ENCODE peak calls at places on chromosomes 16 and 17, in five cellular contexts. L, S, X, G and A are unnamed samples.

GRCh38 chr17:36742267-36743000 is 141.1 kb downstream of the MRM1 start:
- DNase-seq in L (peak), S (no peak), X (no peak), G (no peak), A (no peak)

GRCh38 chr16:87956169-87956770 is 5.0 kb downstream of the BANP start:
- DNase-seq in L (no peak), S (no peak), X (peak), G (peak), A (no peak)

GRCh38 chr17:9174779-9175574 is 153.7 kb downstream of the NTN1 start:
- DNase-seq in L (no peak), S (no peak), X (no peak), G (no peak), A (no peak)

GRCh38 chr16:49061315-49061714 is 220.3 kb downstream of the CBLN1 start:
- DNase-seq in L (no peak), S (no peak), X (no peak), G (no peak), A (no peak)

GRCh38 chr16:14424595-14424994 is 205.5 kb downstream of the PARN start:
- DNase-seq in L (no peak), S (no peak), X (no peak), G (no peak), A (no peak)

GRCh38 chr17:29590261-29590978 is 972 bp upstream of the GIT1 start:
- DNase-seq in L (peak), S (no peak), X (no peak), G (no peak), A (peak)

GRCh38 chr17:36088559-36089376 is 1.2 kb downstream of the CCL3 start:
- DNase-seq in L (no peak), S (no peak), X (no peak), G (no peak), A (no peak)

GRCh38 chr16:88077328-88078108 is 126.3 kb downstream of the BANP start:
- DNase-seq in L (no peak), S (no peak), X (no peak), G (no peak), A (no peak)

GRCh38 chr16:67389911-67390815 is 3.1 kb downstream of the TPPP3 start:
- DNase-seq in L (no peak), S (no peak), X (no peak), G (no peak), A (no peak)

GRCh38 chr17:13230350-13230900 is 212.6 kb upstream of the ELAC2 start:
- DNase-seq in L (no peak), S (no peak), X (no peak), G (no peak), A (no peak)

GRCh38 chr16:51982715-51983680 is 563.9 kb downstream of the TOX3 start:
- DNase-seq in L (peak), S (peak), X (peak), G (no peak), A (peak)

GRCh38 chr16:19304670-19305240 is 19.2 kb downstream of the CLEC19A start:
- DNase-seq in L (no peak), S (no peak), X (no peak), G (no peak), A (no peak)

GRCh38 chr17:45784293-45784582 is at the start of gene CRHR1:
- DNase-seq in L (peak), S (no peak), X (no peak), G (no peak), A (no peak)

GRCh38 chr16:86680661-86681439 is 102.5 kb downstream of the FOXL1 start:
- DNase-seq in L (no peak), S (no peak), X (no peak), G (no peak), A (no peak)

GRCh38 chr16:4393243-4393606 is 21.6 kb downstream of the VASN start:
- DNase-seq in L (no peak), S (no peak), X (no peak), G (no peak), A (no peak)

GRCh38 chr16:17325744-17326143 is 145.0 kb downstream of the XYLT1 start:
- DNase-seq in L (no peak), S (no peak), X (no peak), G (no peak), A (no peak)

GRCh38 chr16:12672986-12673385 is 130.7 kb downstream of the CPPED1 start:
- DNase-seq in L (no peak), S (no peak), X (no peak), G (no peak), A (no peak)

GRCh38 chr17:17696075-17696474 is 14.8 kb downstream of the RAI1 start:
- DNase-seq in L (no peak), S (no peak), X (no peak), G (no peak), A (no peak)

DNA sequence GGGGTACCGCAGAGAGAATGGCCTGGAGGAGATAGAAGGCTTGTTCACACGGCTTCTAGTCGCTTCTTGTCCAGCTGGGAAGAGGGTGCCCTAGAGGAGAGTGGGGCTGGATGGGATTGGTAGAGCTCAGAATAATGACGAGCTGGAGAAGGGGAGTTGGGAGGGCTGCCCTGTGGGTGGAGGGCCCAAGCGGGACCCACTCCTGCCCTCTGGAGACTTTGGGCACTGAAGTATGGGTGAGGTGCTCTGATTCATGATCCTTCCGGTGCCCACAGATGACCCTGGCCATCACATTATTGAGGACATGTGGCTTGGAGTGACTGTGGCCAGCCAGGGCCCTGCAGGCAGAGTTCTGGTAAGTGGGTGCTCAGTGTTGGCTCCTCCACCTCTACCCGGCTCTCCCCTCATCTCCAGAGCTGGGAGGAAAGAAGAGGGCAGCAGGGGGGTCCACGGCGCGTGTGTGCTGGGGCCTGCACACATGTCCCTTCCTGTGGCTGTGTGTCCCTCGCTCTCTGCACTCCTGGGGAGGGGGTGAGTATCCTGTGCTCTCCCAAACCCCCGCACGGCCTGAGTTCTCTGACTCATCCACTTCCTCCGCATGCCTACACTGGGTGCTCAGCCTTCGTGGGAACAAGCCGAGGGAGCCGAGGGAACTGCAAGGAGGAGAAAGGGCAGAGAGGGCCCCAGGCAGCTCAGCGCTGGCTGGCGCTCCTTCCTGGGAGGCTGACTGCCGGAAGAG is 8.5 kb downstream of the ITGA3 start:
- DNase-seq in L (no peak), S (no peak), X (peak), G (no peak), A (peak)
- TF ChIP-seq ZNF274 in L (no peak), S (no peak), X (no peak), G (no peak), A (no peak)

GRCh38 chr16:30122621-30123160 is 329 bp downstream of the MAPK3 start:
- DNase-seq in L (no peak), S (no peak), X (peak), G (no peak), A (no peak)
- TF ChIP-seq POLR2A in L (no peak), S (no peak), X (no peak), G (no peak), A (no peak)

GRCh38 chr16:50509521-50510341 is 38.5 kb upstream of the NKD1 start:
- DNase-seq in L (peak), S (peak), X (peak), G (no peak), A (peak)
- TF ChIP-seq ZNF274 in L (no peak), S (no peak), X (no peak), G (no peak), A (no peak)

GRCh38 chr16:1500465-1501150 is 7.4 kb downstream of the TELO2 start:
- DNase-seq in L (no peak), S (no peak), X (no peak), G (no peak), A (no peak)

GRCh38 chr16:1501630-1502029 is 8.5 kb downstream of the TELO2 start:
- DNase-seq in L (no peak), S (no peak), X (no peak), G (no peak), A (no peak)

GRCh38 chr16:1499756-1500464 is 6.8 kb downstream of the TELO2 start:
- DNase-seq in L (no peak), S (no peak), X (no peak), G (no peak), A (no peak)

GRCh38 chr16:1497014-1497598 is 3.9 kb downstream of the TELO2 start:
- DNase-seq in L (no peak), S (no peak), X (no peak), G (no peak), A (no peak)

DNA sequence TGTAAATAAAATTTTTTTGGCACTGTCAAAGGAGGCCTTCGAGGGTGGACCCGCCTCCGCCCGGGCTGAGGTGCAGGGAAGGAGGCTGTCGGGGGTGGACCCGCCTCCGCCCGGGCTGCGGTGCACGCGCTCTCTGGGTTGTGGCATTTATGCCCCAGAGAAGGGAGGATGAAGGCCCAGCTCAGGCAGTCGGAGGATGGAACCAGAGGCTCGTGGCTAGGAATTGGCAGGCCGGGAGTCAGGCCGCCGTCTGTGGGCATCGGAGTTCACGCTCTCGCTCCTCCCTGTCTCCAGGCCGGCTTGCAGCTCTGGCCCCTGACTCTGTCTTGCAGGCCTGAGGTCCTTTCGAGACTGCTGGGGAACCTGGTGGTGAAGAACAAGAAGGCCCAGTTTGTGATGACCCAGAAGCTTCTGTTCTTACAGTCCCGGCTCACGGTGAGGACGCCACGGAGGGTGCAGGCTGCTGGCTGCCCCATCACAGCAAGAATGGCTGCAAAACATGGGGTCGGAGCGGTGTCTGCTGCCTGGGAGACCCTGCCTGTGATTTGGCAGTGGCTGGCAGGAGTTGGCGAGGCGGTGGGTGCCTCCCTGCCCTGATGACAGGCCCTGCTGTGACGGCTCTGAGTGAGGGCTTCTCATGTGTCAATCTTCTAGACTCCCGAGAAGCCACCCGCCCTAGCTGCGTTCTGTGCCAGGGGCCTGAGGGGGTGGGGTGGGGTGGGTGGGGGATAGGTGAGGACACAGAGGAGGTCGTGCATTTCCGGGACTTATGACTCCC is 5.9 kb downstream of the TELO2 start:
- DNase-seq in L (no peak), S (no peak), X (no peak), G (no peak), A (no peak)
- TF ChIP-seq POLR2A in L (no peak), S (no peak), X (no peak), G (no peak), A (no peak)

DNA sequence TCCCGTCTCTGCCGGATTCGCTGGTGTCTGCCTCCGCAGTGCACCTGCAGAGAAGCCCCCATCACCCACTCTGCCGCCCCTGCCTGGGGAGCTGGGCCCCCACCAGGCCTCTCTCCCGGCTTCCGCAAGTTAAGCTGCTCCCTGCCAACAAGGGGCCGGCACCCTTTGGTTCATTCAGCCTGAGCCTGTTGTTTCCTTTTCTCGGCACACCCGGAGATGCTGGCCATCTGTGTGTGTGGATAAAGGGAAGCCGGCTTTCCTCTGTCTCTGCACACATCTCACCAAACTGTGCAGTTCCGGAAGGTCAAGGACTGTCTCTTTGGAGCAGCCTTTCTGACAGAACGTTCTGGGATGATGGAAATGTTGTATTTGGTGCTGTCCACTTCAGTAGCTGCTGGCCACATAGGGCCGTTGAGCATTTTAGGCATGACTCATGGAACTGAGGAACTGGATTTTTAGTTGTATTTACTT is 6.8 kb downstream of the MAPK8IP3 start:
- DNase-seq in L (no peak), S (no peak), X (no peak), G (no peak), A (no peak)
- TF ChIP-seq ZNF274 in L (no peak), S (no peak), X (no peak), G (no peak), A (no peak)

GRCh38 chr17:77191266-77191665 is 50.5 kb downstream of the SEC14L1 start:
- DNase-seq in L (no peak), S (no peak), X (no peak), G (no peak), A (no peak)

GRCh38 chr17:77196251-77196650 is 55.5 kb downstream of the SEC14L1 start:
- DNase-seq in L (no peak), S (no peak), X (no peak), G (no peak), A (no peak)

GRCh38 chr17:77197115-77197514 is 56.3 kb downstream of the SEC14L1 start:
- DNase-seq in L (no peak), S (no peak), X (no peak), G (no peak), A (no peak)

GRCh38 chr17:77193653-77194052 is 52.9 kb downstream of the SEC14L1 start:
- DNase-seq in L (no peak), S (no peak), X (no peak), G (no peak), A (no peak)

DNA sequence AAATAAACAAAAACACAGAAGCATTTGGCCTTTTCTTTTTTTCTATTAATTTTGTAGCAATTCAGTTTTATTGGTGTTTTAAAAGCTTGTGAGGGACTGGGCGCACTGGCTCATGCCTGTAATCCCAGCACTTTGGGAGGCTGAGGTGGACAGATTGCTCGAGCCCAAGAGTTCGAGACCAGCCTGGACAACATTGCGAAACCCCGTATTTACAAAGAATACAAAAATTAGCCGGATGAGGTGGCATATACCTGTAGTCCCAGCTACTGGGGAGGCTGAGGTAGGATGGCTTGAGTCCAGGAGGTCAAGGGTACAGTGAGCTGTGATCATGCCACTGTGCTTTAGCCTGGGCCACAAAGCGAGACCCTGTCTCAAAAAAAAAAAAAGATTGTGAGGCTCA is 53.4 kb downstream of the SEC14L1 start:
- DNase-seq in L (no peak), S (no peak), X (no peak), G (no peak), A (no peak)
- TF ChIP-seq POLR2A in L (no peak), S (no peak), X (no peak), G (no peak), A (no peak)

GRCh38 chr16:89193021-89193575 is 7.2 kb downstream of the SLC22A31 start:
- DNase-seq in L (peak), S (peak), X (peak), G (no peak), A (peak)
- TF ChIP-seq ZNF274 in L (no peak), S (no peak), X (no peak), G (no peak), A (no peak)

GRCh38 chr17:32944248-32945020 is 16.5 kb downstream of the TMEM98 start:
- DNase-seq in L (no peak), S (no peak), X (no peak), G (no peak), A (no peak)
- TF ChIP-seq POLR2A in L (no peak), S (no peak), X (no peak), G (no peak), A (no peak)

GRCh38 chr17:73341350-73342056 is 29.7 kb upstream of the CDC42EP4 start:
- DNase-seq in L (peak), S (no peak), X (no peak), G (no peak), A (no peak)

GRCh38 chr17:73343739-73344454 is 32.1 kb upstream of the CDC42EP4 start:
- DNase-seq in L (no peak), S (no peak), X (no peak), G (no peak), A (no peak)

GRCh38 chr17:73342057-73342522 is 30.3 kb upstream of the CDC42EP4 start:
- DNase-seq in L (peak), S (no peak), X (no peak), G (peak), A (no peak)

GRCh38 chr17:73343168-73343634 is 31.4 kb upstream of the CDC42EP4 start:
- DNase-seq in L (peak), S (no peak), X (peak), G (no peak), A (no peak)

DNA sequence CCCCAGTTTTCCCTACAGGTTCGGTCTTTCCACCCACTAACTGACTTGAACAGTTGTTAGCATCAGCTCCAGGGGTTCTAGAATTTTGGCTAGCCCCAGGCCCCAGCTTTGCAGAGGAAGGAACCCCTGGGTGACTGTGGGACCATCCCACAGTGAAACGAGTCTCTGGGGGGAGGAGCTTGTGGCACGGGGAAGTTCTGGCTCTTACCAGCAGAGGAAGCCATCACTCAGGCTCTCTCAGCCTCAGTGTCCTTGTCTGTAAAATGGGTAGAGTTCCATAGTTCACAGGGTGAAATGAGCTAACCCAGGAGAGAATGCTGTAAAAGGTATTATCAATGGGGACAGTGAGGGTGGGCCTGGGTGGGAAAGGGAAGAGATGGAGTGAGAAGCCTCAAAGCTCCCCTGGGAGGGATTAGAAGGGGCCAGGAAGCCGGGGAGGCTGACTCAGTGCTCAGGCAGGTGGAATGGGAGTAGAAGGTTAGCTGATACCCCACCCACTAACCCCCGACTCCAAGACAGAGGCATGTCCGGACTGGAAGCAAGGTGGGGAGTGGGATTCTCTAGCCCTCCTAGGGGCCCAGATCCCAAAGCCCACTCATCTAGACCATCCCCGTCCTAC is 30.9 kb upstream of the CDC42EP4 start:
- DNase-seq in L (no peak), S (no peak), X (peak), G (no peak), A (no peak)
- TF ChIP-seq ZNF274 in L (no peak), S (no peak), X (no peak), G (no peak), A (no peak)

GRCh38 chr17:49494399-49494798 is 694 bp upstream of the NGFR start:
- DNase-seq in L (no peak), S (no peak), X (no peak), G (no peak), A (no peak)

GRCh38 chr17:49495842-49496182 is 719 bp downstream of the NGFR start:
- DNase-seq in L (no peak), S (no peak), X (no peak), G (no peak), A (no peak)

GRCh38 chr17:49496183-49496865 is 1.2 kb downstream of the NGFR start:
- DNase-seq in L (peak), S (no peak), X (peak), G (no peak), A (no peak)

GRCh38 chr17:49496866-49497146 is 1.7 kb downstream of the NGFR start:
- DNase-seq in L (no peak), S (no peak), X (no peak), G (no peak), A (no peak)

DNA sequence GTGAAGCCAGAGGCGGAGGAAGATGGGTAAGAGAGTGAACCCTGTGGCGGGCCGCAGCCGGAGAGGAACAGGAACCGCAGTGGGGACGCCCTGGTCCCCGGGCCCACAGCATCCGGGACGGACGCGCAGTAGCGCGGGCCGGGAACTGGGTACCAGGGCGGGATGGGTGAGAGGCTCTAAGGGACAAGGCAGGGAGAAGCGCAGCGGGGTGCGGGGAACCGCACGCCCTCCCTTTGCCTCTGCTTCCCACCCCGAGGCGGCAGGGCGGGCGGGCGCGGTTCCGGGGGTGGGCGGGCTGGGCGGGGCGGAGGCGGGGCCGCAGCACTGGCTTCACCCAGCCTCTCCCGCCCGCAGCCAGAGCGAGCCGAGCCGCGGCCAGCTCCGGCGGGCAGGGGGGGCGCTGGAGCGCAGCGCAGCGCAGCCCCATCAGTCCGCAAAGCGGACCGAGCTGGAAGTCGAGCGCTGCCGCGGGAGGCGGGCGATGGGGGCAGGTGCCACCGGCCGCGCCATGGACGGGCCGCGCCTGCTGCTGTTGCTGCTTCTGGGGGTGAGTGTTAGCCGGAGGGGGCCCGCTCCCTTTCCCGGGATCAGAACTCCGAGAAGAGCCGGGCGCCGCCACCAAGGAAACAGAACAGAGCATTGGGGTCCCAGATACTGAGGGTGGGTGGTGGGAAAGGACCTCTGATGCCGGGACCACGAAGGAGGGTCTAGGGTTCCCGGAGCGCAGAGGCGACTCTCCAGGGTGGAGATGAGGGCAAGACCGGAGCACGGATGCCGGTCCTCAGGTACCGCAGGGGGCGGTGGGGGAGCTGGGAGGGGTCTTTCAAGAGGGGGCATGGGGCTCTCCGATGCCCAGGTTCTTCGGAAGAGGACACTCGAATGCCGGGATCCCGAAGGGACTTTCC is at the start of gene NGFR:
- DNase-seq in L (peak), S (no peak), X (peak), G (no peak), A (no peak)
- TF ChIP-seq POLR2A in L (peak), S (no peak), X (no peak), G (peak), A (peak)